ENCODE peak calls at places on chromosome 6, in five cellular contexts. W is tibial nerve; Z is CD4-positive, alpha-beta memory T cell; B is esophagus squamous epithelium; M is lung. T is an unnamed sample. For H3K4me1, the result is how much of the 10 kb centered on the place peaks cover.

GRCh38 chr6:85675030-85675819 is 32.5 kb upstream of the SYNCRIP start:
- DNase-seq in W (no peak), Z (no peak), B (no peak), M (no peak), T (no peak)

GRCh38 chr6:39075010-39075738 is 26.6 kb downstream of the GLP1R start:
- DNase-seq in W (no peak), Z (no peak), B (no peak), M (no peak), T (peak)

GRCh38 chr6:148143771-148144170 is 198.9 kb upstream of the SASH1 start:
- DNase-seq in W (no peak), Z (no peak), B (no peak), M (no peak), T (no peak)

GRCh38 chr6:155380666-155381332 is 66.5 kb upstream of the TFB1M start:
- DNase-seq in W (no peak), Z (no peak), B (no peak), M (no peak), T (no peak)

GRCh38 chr6:164109770-164110140 is 695.2 kb downstream of the QKI start:
- DNase-seq in W (no peak), Z (no peak), B (no peak), M (no peak), T (no peak)

GRCh38 chr6:46324706-46325105 is 153.9 kb upstream of the ENPP5 start:
- DNase-seq in W (no peak), Z (no peak), B (no peak), M (no peak), T (no peak)

GRCh38 chr6:123994168-123994567 is 190.5 kb downstream of the NKAIN2 start:
- DNase-seq in W (no peak), Z (no peak), B (no peak), M (no peak), T (no peak)

GRCh38 chr6:127690092-127690491 is 113.1 kb downstream of the C6orf58 start:
- DNase-seq in W (no peak), Z (no peak), B (no peak), M (no peak), T (no peak)

GRCh38 chr6:121932071-121933009 is 467.1 kb upstream of the HSF2 start:
- DNase-seq in W (peak), Z (no peak), B (no peak), M (no peak), T (no peak)

GRCh38 chr6:167397712-167398111 is 72.8 kb downstream of the TTLL2 start:
- DNase-seq in W (no peak), Z (no peak), B (no peak), M (no peak), T (no peak)

GRCh38 chr6:135319819-135320218 is 138.7 kb downstream of the MYB start:
- DNase-seq in W (no peak), Z (no peak), B (no peak), M (no peak), T (no peak)

GRCh38 chr6:83709748-83710050 is 798 bp upstream of the SNAP91 start:
- DNase-seq in W (no peak), Z (no peak), B (no peak), M (no peak), T (no peak)

DNA sequence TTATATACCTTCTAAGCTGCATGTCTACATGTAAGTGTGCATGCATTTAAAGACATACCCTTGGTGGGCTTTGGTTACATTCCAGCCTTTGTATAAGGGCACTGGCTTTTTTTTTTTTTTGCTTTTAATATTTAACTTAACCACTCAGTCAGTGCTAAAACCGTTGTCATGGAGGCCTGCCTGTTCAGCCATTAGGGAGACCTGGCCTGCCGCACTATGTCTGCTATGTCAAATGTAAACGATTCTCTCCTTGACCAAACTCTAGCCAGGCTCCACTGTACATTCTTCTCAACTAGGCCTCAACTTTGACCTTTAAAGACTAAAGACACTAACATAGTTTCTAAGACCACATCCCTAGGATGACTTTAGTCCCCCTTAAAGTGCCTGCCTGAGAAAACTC is 48.7 kb upstream of the BTN3A2 start:
- DNase-seq in W (no peak), Z (no peak), B (no peak), M (no peak), T (no peak)
- H3K27ac ChIP-seq in W (no peak), Z (no peak), B (no peak), M (no peak), T (no peak)

GRCh38 chr6:141483561-141484061 is 649.1 kb upstream of the GJE1 start:
- DNase-seq in W (no peak), Z (peak), B (no peak), M (no peak), T (no peak)
- H3K4me3 ChIP-seq in W (peak), Z (no peak), B (peak), M (no peak), T (no peak)

GRCh38 chr6:34317172-34317477 is 68.3 kb upstream of the SMIM29 start:
- DNase-seq in W (no peak), Z (no peak), B (no peak), M (no peak), T (no peak)

GRCh38 chr6:34317882-34318491 is 69.2 kb upstream of the SMIM29 start:
- DNase-seq in W (no peak), Z (no peak), B (no peak), M (no peak), T (no peak)

GRCh38 chr6:34316442-34317171 is 67.8 kb upstream of the SMIM29 start:
- DNase-seq in W (no peak), Z (no peak), B (no peak), M (no peak), T (no peak)

GRCh38 chr6:34318492-34319470 is 70.0 kb upstream of the SMIM29 start:
- DNase-seq in W (no peak), Z (no peak), B (no peak), M (no peak), T (no peak)

GRCh38 chr6:34319471-34319885 is 70.7 kb upstream of the SMIM29 start:
- DNase-seq in W (no peak), Z (no peak), B (no peak), M (no peak), T (no peak)
- H3K4me1 ChIP-seq in W (under half), Z (under half), B (under half), M (under half), T (under half)

GRCh38 chr6:6657820-6658217 is 69.3 kb downstream of the LY86 start:
- DNase-seq in W (no peak), Z (no peak), B (no peak), M (no peak), T (no peak)

GRCh38 chr6:6657085-6657819 is 68.7 kb downstream of the LY86 start:
- DNase-seq in W (no peak), Z (no peak), B (no peak), M (no peak), T (no peak)

GRCh38 chr6:6655805-6656251 is 67.3 kb downstream of the LY86 start:
- DNase-seq in W (no peak), Z (no peak), B (no peak), M (no peak), T (no peak)

GRCh38 chr6:6654599-6655575 is 66.4 kb downstream of the LY86 start:
- DNase-seq in W (no peak), Z (no peak), B (no peak), M (no peak), T (no peak)

GRCh38 chr6:6656287-6656686 is 67.8 kb downstream of the LY86 start:
- DNase-seq in W (no peak), Z (no peak), B (no peak), M (no peak), T (no peak)
- H3K27ac ChIP-seq in W (no peak), Z (no peak), B (no peak), M (no peak), T (no peak)

DNA sequence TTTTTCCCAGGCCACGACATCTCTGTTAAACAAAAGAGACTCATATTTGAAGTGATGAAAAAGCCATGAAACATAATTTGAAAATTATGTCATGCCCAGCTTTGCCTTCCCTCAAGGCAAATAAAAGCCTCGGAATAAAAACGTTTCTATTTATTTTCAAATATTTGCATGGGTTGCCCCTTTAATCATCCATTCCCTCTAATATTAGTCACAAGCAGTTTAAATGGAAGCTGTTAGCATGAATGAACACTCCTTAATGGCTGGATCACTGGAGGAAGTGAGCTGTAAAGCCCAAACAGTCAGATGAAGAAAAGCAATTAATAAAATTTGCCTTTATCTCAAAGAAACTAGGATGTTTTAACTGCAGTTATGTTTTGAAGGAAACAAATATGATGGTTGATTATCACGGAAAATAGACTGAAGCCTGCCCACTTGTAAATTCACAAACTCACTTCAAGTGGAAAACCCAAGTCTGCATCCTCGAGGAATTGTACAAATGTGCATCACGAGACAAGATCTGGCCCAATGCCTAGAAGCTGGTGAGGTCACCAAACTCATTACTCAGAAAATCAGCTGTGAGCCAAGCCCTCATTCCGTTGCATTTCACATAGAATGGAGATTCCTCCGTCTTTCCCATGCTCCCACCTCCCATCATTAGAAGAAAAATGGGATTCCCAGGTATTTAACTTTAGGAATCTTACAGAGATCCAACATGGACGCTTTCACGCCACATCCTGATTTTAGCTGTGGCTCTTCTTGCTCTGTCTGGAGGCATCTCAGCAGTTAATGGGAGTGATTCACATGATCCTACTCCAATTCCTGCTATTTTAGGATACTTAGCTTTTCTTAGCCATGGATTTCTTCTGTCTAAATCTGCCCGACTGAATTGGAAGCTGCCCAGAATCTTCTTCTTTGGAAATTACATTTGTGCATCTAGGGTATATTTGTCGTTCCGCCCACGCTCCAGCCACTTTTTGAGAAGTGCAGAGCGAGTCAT is 69.0 kb upstream of the STMND1 start:
- DNase-seq in W (peak), Z (no peak), B (no peak), M (peak), T (peak)
- H3K4me3 ChIP-seq in W (no peak), Z (no peak), B (peak), M (no peak), T (peak)

GRCh38 chr6:106630366-106630765 is 988 bp downstream of the QRSL1 start:
- DNase-seq in W (no peak), Z (no peak), B (no peak), M (no peak), T (no peak)

GRCh38 chr6:106631356-106631755 is 2.0 kb downstream of the QRSL1 start:
- DNase-seq in W (no peak), Z (no peak), B (no peak), M (no peak), T (no peak)

GRCh38 chr6:106637718-106638341 is 8.5 kb downstream of the QRSL1 start:
- DNase-seq in W (no peak), Z (no peak), B (no peak), M (no peak), T (no peak)

GRCh38 chr6:106637051-106637717 is 7.8 kb downstream of the QRSL1 start:
- DNase-seq in W (no peak), Z (no peak), B (no peak), M (no peak), T (no peak)

DNA sequence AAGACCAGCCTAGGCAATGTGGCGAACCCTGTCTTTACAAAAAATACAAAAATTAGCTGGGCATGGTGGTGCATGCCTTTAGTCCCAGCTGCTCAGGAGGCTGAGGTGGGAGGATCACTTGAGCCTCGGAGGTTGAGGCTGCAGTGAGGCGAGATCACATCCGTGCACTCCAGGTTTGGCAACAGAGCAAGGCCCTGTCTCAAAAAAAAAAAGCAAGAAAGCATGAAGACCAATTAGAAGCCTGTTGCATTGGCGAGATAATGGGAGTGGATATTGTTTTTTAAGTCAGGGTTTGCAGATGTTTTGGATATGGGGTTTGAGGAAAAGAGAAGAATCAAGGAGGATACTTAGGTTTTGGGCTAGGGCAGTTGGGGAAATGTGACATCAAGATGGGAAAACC is 5.2 kb downstream of the QRSL1 start:
- DNase-seq in W (no peak), Z (no peak), B (no peak), M (no peak), T (no peak)
- H3K4me1 ChIP-seq in W (under half), Z (under half), B (under half), M (under half), T (under half)

DNA sequence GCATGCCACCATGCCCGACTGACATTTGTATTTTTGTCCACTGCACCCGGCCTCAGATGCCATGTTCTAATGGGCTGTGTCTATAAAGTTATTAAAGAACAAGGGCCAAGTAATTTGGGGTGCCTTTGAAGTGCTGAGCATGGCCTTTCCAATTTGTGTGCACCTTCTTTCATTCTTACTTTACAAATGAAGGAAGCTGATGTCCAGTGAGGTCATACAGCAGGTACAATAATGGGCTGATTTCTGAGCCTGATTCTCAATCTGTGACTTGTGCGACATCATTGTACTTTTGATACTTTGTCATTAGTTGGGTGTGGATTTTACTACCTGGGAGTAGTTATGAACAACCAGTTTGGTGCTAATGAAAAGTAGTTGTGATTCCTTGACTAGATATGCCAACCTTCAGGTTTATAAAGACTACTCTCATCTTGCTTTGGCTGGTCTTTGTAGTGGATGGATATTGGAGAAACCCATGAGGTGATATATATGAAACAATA is 94.3 kb downstream of the JARID2 start:
- DNase-seq in W (no peak), Z (no peak), B (no peak), M (no peak), T (no peak)
- H3K27ac ChIP-seq in W (no peak), Z (peak), B (no peak), M (no peak), T (no peak)

DNA sequence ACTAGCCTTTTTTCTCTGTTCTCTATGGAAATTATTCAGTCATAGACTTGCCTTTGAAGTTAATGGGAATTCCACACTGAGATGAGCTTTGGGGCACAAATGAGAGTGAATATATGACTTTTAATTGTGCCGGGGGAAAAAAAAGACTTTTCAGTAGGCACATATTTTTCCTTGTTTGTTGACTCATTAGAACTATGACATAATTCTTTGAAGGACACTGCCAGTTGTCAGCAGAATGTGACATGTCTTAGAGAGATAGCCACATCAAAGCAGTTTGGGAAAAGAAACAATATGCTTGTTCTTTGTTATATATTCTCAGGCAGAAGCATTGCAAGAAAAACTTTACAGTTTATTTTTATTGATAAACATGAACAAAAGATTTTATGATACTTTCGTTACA is 138.3 kb downstream of the COL9A1 start:
- DNase-seq in W (no peak), Z (no peak), B (no peak), M (no peak), T (no peak)
- H3K4me3 ChIP-seq in W (no peak), Z (no peak), B (no peak), M (no peak), T (no peak)

DNA sequence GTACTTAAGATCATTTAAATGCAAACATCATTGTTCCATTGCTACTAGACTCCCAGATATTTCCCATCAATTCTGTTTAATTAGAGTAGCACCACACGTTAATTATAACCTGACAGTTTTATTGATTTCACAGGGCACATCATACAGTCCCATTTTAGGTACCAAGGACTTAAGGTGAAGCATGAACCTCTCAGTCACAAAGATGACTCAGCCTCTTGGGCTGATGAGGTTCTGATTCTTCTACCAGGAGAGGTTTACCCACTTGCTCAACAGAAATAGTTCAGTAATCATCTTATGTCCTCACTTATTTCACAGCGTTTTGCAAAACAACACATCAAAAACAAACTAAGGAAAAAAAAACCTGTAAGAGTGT is 98.5 kb downstream of the HIVEP2 start:
- DNase-seq in W (no peak), Z (peak), B (no peak), M (no peak), T (no peak)
- H3K4me1 ChIP-seq in W (half or more), Z (half or more), B (half or more), M (under half), T (half or more)

T was measured in stomach.